ENCODE peak calls at places on chromosomes 1 and 21, in eight cellular contexts. One of them, this sample, is unnamed.

GRCh38 chr1:36329817-36330216 is 6.4 kb upstream of the EVA1B start:
- DNase-seq in SK-N-SH: no peak
- DNase-seq in left ventricle myocardium inferior: no peak
- DNase-seq in WTC11: no peak
- DNase-seq in mesothelial cell of epicardium: no peak
- DNase-seq in progenitor cell of endocrine pancreas: no peak
- DNase-seq in HFFc6: no peak
- DNase-seq in psoas muscle: no peak
- DNase-seq in this sample: no peak

GRCh38 chr1:151885479-151885878 is 23.8 kb downstream of the THEM4 start:
- DNase-seq in SK-N-SH: no peak
- DNase-seq in left ventricle myocardium inferior: no peak
- DNase-seq in WTC11: no peak
- DNase-seq in mesothelial cell of epicardium: no peak
- DNase-seq in progenitor cell of endocrine pancreas: no peak
- DNase-seq in HFFc6: no peak
- DNase-seq in psoas muscle: no peak
- DNase-seq in this sample: no peak

GRCh38 chr1:212608956-212609700 is 567 bp downstream of the ATF3 start:
- DNase-seq in SK-N-SH: peak; percentile 87
- DNase-seq in left ventricle myocardium inferior: peak; percentile 47
- DNase-seq in WTC11: peak; percentile 78
- DNase-seq in mesothelial cell of epicardium: no peak
- DNase-seq in progenitor cell of endocrine pancreas: peak; percentile 77
- DNase-seq in HFFc6: peak; percentile 25
- DNase-seq in psoas muscle: peak; percentile 70
- DNase-seq in this sample: peak; percentile 83

GRCh38 chr21:35927262-35927661 is 133.1 kb downstream of the SETD4 start:
- DNase-seq in SK-N-SH: no peak
- DNase-seq in left ventricle myocardium inferior: no peak
- DNase-seq in WTC11: no peak
- DNase-seq in mesothelial cell of epicardium: no peak
- DNase-seq in progenitor cell of endocrine pancreas: no peak
- DNase-seq in HFFc6: no peak
- DNase-seq in psoas muscle: no peak
- DNase-seq in this sample: peak; percentile 28

GRCh38 chr1:185636848-185637247 is 97.3 kb upstream of the HMCN1 start:
- DNase-seq in SK-N-SH: no peak
- DNase-seq in left ventricle myocardium inferior: no peak
- DNase-seq in WTC11: no peak
- DNase-seq in mesothelial cell of epicardium: no peak
- DNase-seq in progenitor cell of endocrine pancreas: no peak
- DNase-seq in HFFc6: no peak
- DNase-seq in psoas muscle: no peak
- DNase-seq in this sample: no peak

GRCh38 chr1:165383067-165383466 is 26.6 kb upstream of the LMX1A start:
- DNase-seq in SK-N-SH: no peak
- DNase-seq in left ventricle myocardium inferior: peak; percentile 32
- DNase-seq in WTC11: no peak
- DNase-seq in mesothelial cell of epicardium: no peak
- DNase-seq in progenitor cell of endocrine pancreas: no peak
- DNase-seq in HFFc6: peak; percentile 62
- DNase-seq in psoas muscle: peak; percentile 92
- DNase-seq in this sample: no peak

GRCh38 chr1:212247179-212247721 is 38.0 kb upstream of the PPP2R5A start:
- DNase-seq in SK-N-SH: no peak
- DNase-seq in left ventricle myocardium inferior: peak; percentile 19
- DNase-seq in WTC11: no peak
- DNase-seq in mesothelial cell of epicardium: no peak
- DNase-seq in progenitor cell of endocrine pancreas: no peak
- DNase-seq in HFFc6: peak; percentile 30
- DNase-seq in psoas muscle: no peak
- DNase-seq in this sample: no peak

GRCh38 chr21:27086630-27087029 is 119.7 kb upstream of the ADAMTS5 start:
- DNase-seq in SK-N-SH: no peak
- DNase-seq in left ventricle myocardium inferior: no peak
- DNase-seq in WTC11: no peak
- DNase-seq in mesothelial cell of epicardium: no peak
- DNase-seq in progenitor cell of endocrine pancreas: no peak
- DNase-seq in HFFc6: no peak
- DNase-seq in psoas muscle: no peak
- DNase-seq in this sample: no peak

GRCh38 chr1:114668373-114668772 is 1.5 kb downstream of the DENND2C start:
- DNase-seq in SK-N-SH: no peak
- DNase-seq in left ventricle myocardium inferior: no peak
- DNase-seq in WTC11: no peak
- DNase-seq in mesothelial cell of epicardium: no peak
- DNase-seq in progenitor cell of endocrine pancreas: no peak
- DNase-seq in HFFc6: no peak
- DNase-seq in psoas muscle: no peak
- DNase-seq in this sample: no peak

GRCh38 chr1:112083487-112083886 is 94.0 kb upstream of the KCND3 start:
- DNase-seq in SK-N-SH: no peak
- DNase-seq in left ventricle myocardium inferior: no peak
- DNase-seq in WTC11: no peak
- DNase-seq in mesothelial cell of epicardium: no peak
- DNase-seq in progenitor cell of endocrine pancreas: no peak
- DNase-seq in HFFc6: peak; percentile 1
- DNase-seq in psoas muscle: no peak
- DNase-seq in this sample: no peak

GRCh38 chr1:41325801-41326200 is 35.4 kb upstream of the FOXO6 start:
- DNase-seq in SK-N-SH: no peak
- DNase-seq in left ventricle myocardium inferior: no peak
- DNase-seq in WTC11: no peak
- DNase-seq in mesothelial cell of epicardium: no peak
- DNase-seq in progenitor cell of endocrine pancreas: no peak
- DNase-seq in HFFc6: peak; percentile 52
- DNase-seq in psoas muscle: no peak
- DNase-seq in this sample: no peak

GRCh38 chr1:71428029-71428428 is 347.2 kb upstream of the ZRANB2 start:
- DNase-seq in SK-N-SH: no peak
- DNase-seq in left ventricle myocardium inferior: no peak
- DNase-seq in WTC11: no peak
- DNase-seq in mesothelial cell of epicardium: no peak
- DNase-seq in progenitor cell of endocrine pancreas: no peak
- DNase-seq in HFFc6: no peak
- DNase-seq in psoas muscle: no peak
- DNase-seq in this sample: no peak

GRCh38 chr1:201914456-201915235 is 25.9 kb downstream of the SHISA4 start:
- DNase-seq in SK-N-SH: no peak
- DNase-seq in left ventricle myocardium inferior: no peak
- DNase-seq in WTC11: no peak
- DNase-seq in mesothelial cell of epicardium: no peak
- DNase-seq in progenitor cell of endocrine pancreas: no peak
- DNase-seq in HFFc6: no peak
- DNase-seq in psoas muscle: peak; percentile 10
- DNase-seq in this sample: no peak

GRCh38 chr1:22101199-22101598 is 41.7 kb downstream of the WNT4 start:
- DNase-seq in SK-N-SH: no peak
- DNase-seq in left ventricle myocardium inferior: no peak
- DNase-seq in WTC11: no peak
- DNase-seq in mesothelial cell of epicardium: no peak
- DNase-seq in progenitor cell of endocrine pancreas: no peak
- DNase-seq in HFFc6: no peak
- DNase-seq in psoas muscle: no peak
- DNase-seq in this sample: no peak

GRCh38 chr1:160353223-160353622 is 10.0 kb downstream of the NCSTN start:
- DNase-seq in SK-N-SH: no peak
- DNase-seq in left ventricle myocardium inferior: no peak
- DNase-seq in WTC11: no peak
- DNase-seq in mesothelial cell of epicardium: no peak
- DNase-seq in progenitor cell of endocrine pancreas: no peak
- DNase-seq in HFFc6: peak; percentile 49
- DNase-seq in psoas muscle: no peak
- DNase-seq in this sample: no peak

GRCh38 chr1:45512641-45513054 is 9.0 kb downstream of the PRDX1 start:
- DNase-seq in SK-N-SH: peak; percentile 66
- DNase-seq in left ventricle myocardium inferior: peak; percentile 33
- DNase-seq in WTC11: peak; percentile 67
- DNase-seq in mesothelial cell of epicardium: no peak
- DNase-seq in progenitor cell of endocrine pancreas: peak; percentile 45
- DNase-seq in HFFc6: peak; percentile 64
- DNase-seq in psoas muscle: peak; percentile 74
- DNase-seq in this sample: peak; percentile 59

GRCh38 chr1:17289756-17290155 is 18.2 kb upstream of the PADI4 start:
- DNase-seq in SK-N-SH: no peak
- DNase-seq in left ventricle myocardium inferior: no peak
- DNase-seq in WTC11: no peak
- DNase-seq in mesothelial cell of epicardium: no peak
- DNase-seq in progenitor cell of endocrine pancreas: no peak
- DNase-seq in HFFc6: no peak
- DNase-seq in psoas muscle: no peak
- DNase-seq in this sample: no peak

GRCh38 chr1:203300441-203301330 is 4.6 kb upstream of the BTG2 start:
- DNase-seq in SK-N-SH: no peak
- DNase-seq in left ventricle myocardium inferior: no peak
- DNase-seq in WTC11: no peak
- DNase-seq in mesothelial cell of epicardium: no peak
- DNase-seq in progenitor cell of endocrine pancreas: no peak
- DNase-seq in HFFc6: no peak
- DNase-seq in psoas muscle: no peak
- DNase-seq in this sample: no peak

GRCh38 chr21:37509802-37510393 is 143.3 kb downstream of the DYRK1A start:
- DNase-seq in SK-N-SH: peak; percentile 37
- DNase-seq in left ventricle myocardium inferior: no peak
- DNase-seq in WTC11: no peak
- DNase-seq in mesothelial cell of epicardium: no peak
- DNase-seq in progenitor cell of endocrine pancreas: no peak
- DNase-seq in HFFc6: peak; percentile 25
- DNase-seq in psoas muscle: no peak
- DNase-seq in this sample: no peak

GRCh38 chr1:22796642-22797041 is 86.0 kb downstream of the EPHB2 start:
- DNase-seq in SK-N-SH: no peak
- DNase-seq in left ventricle myocardium inferior: no peak
- DNase-seq in WTC11: no peak
- DNase-seq in mesothelial cell of epicardium: no peak
- DNase-seq in progenitor cell of endocrine pancreas: no peak
- DNase-seq in HFFc6: no peak
- DNase-seq in psoas muscle: no peak
- DNase-seq in this sample: no peak

GRCh38 chr1:211379446-211379845 is 52.8 kb downstream of the TRAF5 start:
- DNase-seq in SK-N-SH: no peak
- DNase-seq in left ventricle myocardium inferior: no peak
- DNase-seq in WTC11: no peak
- DNase-seq in mesothelial cell of epicardium: no peak
- DNase-seq in progenitor cell of endocrine pancreas: no peak
- DNase-seq in HFFc6: no peak
- DNase-seq in psoas muscle: no peak
- DNase-seq in this sample: no peak

GRCh38 chr1:21344750-21345443 is 54.6 kb upstream of the ECE1 start:
- DNase-seq in SK-N-SH: peak; percentile 60
- DNase-seq in left ventricle myocardium inferior: no peak
- DNase-seq in WTC11: peak; percentile 40
- DNase-seq in mesothelial cell of epicardium: no peak
- DNase-seq in progenitor cell of endocrine pancreas: no peak
- DNase-seq in HFFc6: no peak
- DNase-seq in psoas muscle: peak; percentile 67
- DNase-seq in this sample: no peak

GRCh38 chr1:161399257-161399998 is 31.8 kb upstream of the CFAP126 start:
- DNase-seq in SK-N-SH: peak; percentile 86
- DNase-seq in left ventricle myocardium inferior: peak; percentile 89
- DNase-seq in WTC11: peak; percentile 81
- DNase-seq in mesothelial cell of epicardium: peak; percentile 83
- DNase-seq in progenitor cell of endocrine pancreas: peak; percentile 87
- DNase-seq in HFFc6: peak; percentile 88
- DNase-seq in psoas muscle: peak; percentile 94
- DNase-seq in this sample: peak; percentile 77
- TF ChIP-seq CTCF in SK-N-SH: peak; percentile 55
- TF ChIP-seq CTCF in left ventricle myocardium inferior: peak; percentile 58
- TF ChIP-seq CTCF in WTC11: peak; percentile 24
- TF ChIP-seq CTCF in mesothelial cell of epicardium: peak; percentile 59
- TF ChIP-seq CTCF in progenitor cell of endocrine pancreas: peak; percentile 67
- TF ChIP-seq CTCF in HFFc6: peak; percentile 76
- TF ChIP-seq CTCF in psoas muscle: peak; percentile 49
- TF ChIP-seq CTCF in this sample: peak; percentile 51

DNA sequence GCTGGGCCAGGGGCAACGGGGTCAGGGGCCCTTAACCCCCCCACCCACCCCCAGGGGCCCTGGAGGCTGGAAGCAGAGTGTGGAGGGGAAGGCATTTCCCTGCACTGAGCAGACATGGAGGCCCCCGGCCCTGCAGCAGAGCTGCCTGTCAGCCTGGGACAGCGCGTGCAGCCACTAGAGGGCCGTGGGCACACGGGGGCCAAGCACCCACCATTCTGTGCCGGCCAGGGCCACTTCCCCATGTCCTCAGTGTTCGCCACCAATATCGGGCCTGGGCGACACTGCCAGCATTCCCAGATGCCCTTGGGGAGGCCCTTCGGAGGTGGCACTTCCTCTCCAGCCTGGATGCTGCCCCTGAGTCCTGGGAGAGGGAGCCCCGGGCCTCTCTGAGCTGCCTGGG is 23.2 kb upstream of the ARHGEF16 start:
- DNase-seq in SK-N-SH: peak; percentile 76
- DNase-seq in left ventricle myocardium inferior: no peak
- DNase-seq in WTC11: peak; percentile 55
- DNase-seq in mesothelial cell of epicardium: no peak
- DNase-seq in progenitor cell of endocrine pancreas: no peak
- DNase-seq in HFFc6: no peak
- DNase-seq in psoas muscle: peak; percentile 42
- DNase-seq in this sample: peak; percentile 53
- TF ChIP-seq CTCF in SK-N-SH: peak; percentile 35
- TF ChIP-seq CTCF in left ventricle myocardium inferior: peak; percentile 9
- TF ChIP-seq CTCF in WTC11: no peak
- TF ChIP-seq CTCF in mesothelial cell of epicardium: peak; percentile 40
- TF ChIP-seq CTCF in progenitor cell of endocrine pancreas: peak; percentile 42
- TF ChIP-seq CTCF in HFFc6: peak; percentile 63
- TF ChIP-seq CTCF in psoas muscle: no peak
- TF ChIP-seq CTCF in this sample: peak; percentile 68

GRCh38 chr1:162633327-162633762 is 1.1 kb downstream of the DDR2 start:
- DNase-seq in SK-N-SH: no peak
- DNase-seq in left ventricle myocardium inferior: no peak
- DNase-seq in WTC11: no peak
- DNase-seq in mesothelial cell of epicardium: no peak
- DNase-seq in progenitor cell of endocrine pancreas: no peak
- DNase-seq in HFFc6: peak; percentile 44
- DNase-seq in psoas muscle: no peak
- DNase-seq in this sample: no peak
- TF ChIP-seq CTCF in SK-N-SH: peak; percentile 46
- TF ChIP-seq CTCF in left ventricle myocardium inferior: peak; percentile 27
- TF ChIP-seq CTCF in WTC11: no peak
- TF ChIP-seq CTCF in mesothelial cell of epicardium: no peak
- TF ChIP-seq CTCF in progenitor cell of endocrine pancreas: no peak
- TF ChIP-seq CTCF in HFFc6: peak; percentile 48
- TF ChIP-seq CTCF in psoas muscle: no peak
- TF ChIP-seq CTCF in this sample: no peak

DNA sequence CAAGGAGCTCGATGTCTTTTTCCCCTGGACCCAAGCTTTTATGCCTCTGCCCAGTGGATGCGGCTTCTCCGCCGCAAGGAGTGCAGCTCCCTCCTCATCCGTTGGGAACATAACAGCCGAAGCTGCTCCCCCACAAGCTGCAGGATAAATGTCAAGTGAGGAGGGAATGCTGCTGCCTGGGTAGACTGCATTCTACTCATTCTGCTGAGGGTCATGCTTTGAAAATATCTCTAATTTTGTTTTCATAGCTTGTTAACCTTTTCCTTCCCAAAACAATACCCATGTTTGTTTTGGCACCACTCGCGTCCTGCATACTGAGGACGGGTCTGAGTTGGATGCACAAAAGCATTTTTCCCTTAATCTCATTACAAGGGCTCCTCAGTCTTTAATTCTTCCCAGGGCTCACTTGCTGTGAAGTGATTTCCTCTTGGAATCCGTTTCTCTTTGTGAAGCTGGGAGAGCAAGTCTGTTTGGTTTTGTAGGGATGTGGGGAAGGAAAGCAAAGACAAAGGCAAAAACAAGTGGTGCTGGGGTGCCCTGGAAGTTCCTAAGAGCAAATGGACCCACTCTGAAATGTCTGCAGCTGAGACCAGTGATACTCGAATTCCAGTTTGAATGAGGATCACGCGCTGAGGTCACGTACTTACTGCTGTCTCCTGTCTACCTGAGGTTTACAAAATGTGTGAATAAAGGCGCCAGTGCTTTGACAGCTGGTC is 134.0 kb upstream of the IRF2BP2 start:
- DNase-seq in SK-N-SH: no peak
- DNase-seq in left ventricle myocardium inferior: no peak
- DNase-seq in WTC11: peak; percentile 34
- DNase-seq in mesothelial cell of epicardium: no peak
- DNase-seq in progenitor cell of endocrine pancreas: no peak
- DNase-seq in HFFc6: no peak
- DNase-seq in psoas muscle: no peak
- DNase-seq in this sample: no peak
- TF ChIP-seq CTCF in SK-N-SH: no peak
- TF ChIP-seq CTCF in left ventricle myocardium inferior: no peak
- TF ChIP-seq CTCF in WTC11: no peak
- TF ChIP-seq CTCF in mesothelial cell of epicardium: no peak
- TF ChIP-seq CTCF in progenitor cell of endocrine pancreas: no peak
- TF ChIP-seq CTCF in HFFc6: no peak
- TF ChIP-seq CTCF in psoas muscle: no peak
- TF ChIP-seq CTCF in this sample: no peak